ENCODE peak calls at places on chromosomes 12 and 14, in five cellular contexts. V is H9, N is fibroblast of lung, I is mesendoderm, O is PC-3. R is an unnamed sample.

GRCh38 chr14:32938719-32939253 is at the start of gene NPAS3:
- DNase-seq in V (no peak), N (no peak), I (no peak), O (no peak), R (peak; percentile 59)

GRCh38 chr14:79254069-79254775 is 957.1 kb downstream of the DIO2 start:
- DNase-seq in V (no peak), N (peak; percentile 22), I (peak; percentile 78), O (no peak), R (peak; percentile 7)

GRCh38 chr14:34120185-34120977 is 169.5 kb upstream of the EGLN3 start:
- DNase-seq in V (peak; percentile 44), N (no peak), I (peak; percentile 42), O (no peak), R (no peak)

GRCh38 chr12:89862511-89863331 is 154.1 kb upstream of the ATP2B1 start:
- DNase-seq in V (no peak), N (peak; percentile 14), I (no peak), O (no peak), R (peak; percentile 25)

GRCh38 chr12:132478845-132479244 is 11.1 kb upstream of the FBRSL1 start:
- DNase-seq in V (no peak), N (no peak), I (no peak), O (peak; percentile 55), R (no peak)

GRCh38 chr14:48391661-48392060 is 716.3 kb upstream of the MDGA2 start:
- DNase-seq in V (no peak), N (no peak), I (no peak), O (no peak), R (no peak)

GRCh38 chr12:108772896-108773797 is 41.8 kb upstream of the CORO1C start:
- DNase-seq in V (no peak), N (no peak), I (no peak), O (no peak), R (no peak)

GRCh38 chr14:102316048-102316745 is 3.3 kb upstream of the ZNF839 start:
- DNase-seq in V (no peak), N (peak; percentile 79), I (no peak), O (peak; percentile 35), R (no peak)

GRCh38 chr12:131432532-131433260 is 278.2 kb upstream of the SFSWAP start:
- DNase-seq in V (no peak), N (no peak), I (no peak), O (no peak), R (no peak)

GRCh38 chr14:75847584-75847983 is 134.2 kb downstream of the TGFB3 start:
- DNase-seq in V (no peak), N (no peak), I (no peak), O (no peak), R (no peak)

GRCh38 chr12:97309921-97310320 is 152.7 kb upstream of the RMST start:
- DNase-seq in V (no peak), N (no peak), I (no peak), O (no peak), R (no peak)

GRCh38 chr12:117674763-117675162 is 294.0 kb downstream of the KSR2 start:
- DNase-seq in V (no peak), N (no peak), I (no peak), O (no peak), R (no peak)

GRCh38 chr12:2547273-2548044 is 247.3 kb upstream of the FKBP4 start:
- DNase-seq in V (no peak), N (no peak), I (no peak), O (no peak), R (no peak)

GRCh38 chr12:31491819-31492598 is 98.9 kb downstream of the DENND5B start:
- DNase-seq in V (no peak), N (peak; percentile 81), I (peak; percentile 77), O (peak; percentile 89), R (peak; percentile 81)

GRCh38 chr12:61891632-61892031 is 368.6 kb upstream of the USP15 start:
- DNase-seq in V (no peak), N (no peak), I (no peak), O (peak; percentile 10), R (no peak)

GRCh38 chr12:76346798-76347420 is 1.3 kb downstream of the BBS10 start:
- DNase-seq in V (no peak), N (peak; percentile 85), I (peak; percentile 43), O (peak; percentile 70), R (peak; percentile 80)

GRCh38 chr12:106071686-106072085 is 67.1 kb downstream of the NUAK1 start:
- DNase-seq in V (no peak), N (peak; percentile 72), I (no peak), O (no peak), R (peak; percentile 64)

GRCh38 chr14:63578300-63578699 is 35.1 kb upstream of the PPP2R5E start:
- DNase-seq in V (no peak), N (no peak), I (no peak), O (no peak), R (peak; percentile 8)

GRCh38 chr14:54011001-54011400 is 54.4 kb upstream of the BMP4 start:
- DNase-seq in V (no peak), N (peak; percentile 40), I (peak; percentile 15), O (no peak), R (no peak)

GRCh38 chr14:76603713-76604112 is 157.6 kb upstream of the VASH1 start:
- DNase-seq in V (no peak), N (no peak), I (no peak), O (no peak), R (no peak)

GRCh38 chr12:65911321-65911720 is 87.0 kb downstream of the HMGA2 start:
- DNase-seq in V (no peak), N (peak; percentile 62), I (no peak), O (peak; percentile 40), R (no peak)

GRCh38 chr12:30847259-30847658 is 79.3 kb upstream of the TSPAN11 start:
- DNase-seq in V (peak; percentile 29), N (peak; percentile 81), I (peak; percentile 79), O (peak; percentile 76), R (peak; percentile 87)

GRCh38 chr14:60756847-60757246 is 22.3 kb downstream of the MNAT1 start:
- DNase-seq in V (no peak), N (peak; percentile 70), I (no peak), O (peak; percentile 28), R (peak; percentile 55)

GRCh38 chr14:41549821-41550597 is 56.7 kb upstream of the LRFN5 start:
- DNase-seq in V (no peak), N (peak; percentile 51), I (no peak), O (peak; percentile 84), R (no peak)

GRCh38 chr14:31954991-31955390 is 122.1 kb upstream of the ARHGAP5 start:
- DNase-seq in V (no peak), N (no peak), I (no peak), O (peak; percentile 11), R (peak; percentile 41)

GRCh38 chr12:130538343-130539095 is 177.6 kb downstream of the RIMBP2 start:
- DNase-seq in V (no peak), N (no peak), I (no peak), O (no peak), R (no peak)

GRCh38 chr12:82595946-82596345 is 90.8 kb upstream of the TMTC2 start:
- DNase-seq in V (no peak), N (no peak), I (no peak), O (no peak), R (no peak)

GRCh38 chr12:54967461-54967860 is 17.1 kb downstream of the TESPA1 start:
- DNase-seq in V (no peak), N (no peak), I (no peak), O (no peak), R (no peak)

GRCh38 chr12:23757541-23757962 is 191.9 kb downstream of the SOX5 start:
- DNase-seq in V (peak; percentile 43), N (no peak), I (peak; percentile 65), O (no peak), R (no peak)

GRCh38 chr14:94100847-94101246 is 9.7 kb upstream of the IFI27 start:
- DNase-seq in V (no peak), N (peak; percentile 56), I (peak; percentile 57), O (peak; percentile 17), R (peak; percentile 84)

GRCh38 chr12:56256326-56256960 is 1.7 kb downstream of the ANKRD52 start:
- DNase-seq in V (peak; percentile 33), N (no peak), I (peak; percentile 55), O (peak; percentile 30), R (peak; percentile 59)

GRCh38 chr12:99907210-99907609 is 77.5 kb downstream of the ANKS1B start:
- DNase-seq in V (no peak), N (no peak), I (peak; percentile 7), O (no peak), R (peak; percentile 73)

GRCh38 chr12:99911967-99912366 is 72.8 kb downstream of the ANKS1B start:
- DNase-seq in V (no peak), N (no peak), I (no peak), O (no peak), R (peak; percentile 49)

GRCh38 chr12:99910342-99910741 is 74.4 kb downstream of the ANKS1B start:
- DNase-seq in V (no peak), N (no peak), I (no peak), O (no peak), R (peak; percentile 24)

GRCh38 chr12:99914206-99914605 is 70.5 kb downstream of the ANKS1B start:
- DNase-seq in V (no peak), N (no peak), I (peak; percentile 2), O (no peak), R (no peak)

DNA sequence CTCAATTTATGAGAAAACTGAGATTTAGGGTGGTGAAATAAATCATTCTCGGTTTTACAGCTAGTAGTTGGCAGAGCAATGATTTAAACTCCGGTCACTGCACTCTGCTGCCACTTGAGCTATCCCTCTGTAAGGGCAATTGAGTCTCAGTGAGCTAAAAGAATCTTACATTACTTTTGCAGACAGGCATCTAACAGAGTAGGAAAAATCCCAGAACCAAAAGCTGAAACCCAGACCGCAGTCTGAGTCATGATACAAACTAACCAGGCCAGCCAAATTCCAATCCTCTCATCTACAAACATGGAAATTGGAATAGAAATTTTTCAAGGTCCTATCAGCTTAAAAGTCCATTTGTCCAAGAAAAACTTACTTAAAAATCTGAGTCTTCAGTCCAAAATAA is 73.7 kb downstream of the ANKS1B start:
- DNase-seq in V (no peak), N (peak; percentile 84), I (peak; percentile 35), O (peak; percentile 91), R (peak; percentile 97)
- H3K9ac ChIP-seq in V (no peak overlapping the region), N (no peak overlapping the region), I (no peak overlapping the region), O (no peak overlapping the region), R (peak overlapping the region; percentile 73)

GRCh38 chr12:13033266-13033875 is 10.8 kb upstream of the FAM234B start:
- DNase-seq in V (no peak), N (no peak), I (no peak), O (no peak), R (no peak)
- H3K9ac ChIP-seq in V (no peak overlapping the region), N (no peak overlapping the region), I (no peak overlapping the region), O (no peak overlapping the region), R (peak overlapping the region; percentile 60)

GRCh38 chr14:39843881-39844280 is 411.6 kb upstream of the FBXO33 start:
- DNase-seq in V (no peak), N (no peak), I (no peak), O (no peak), R (no peak)
- H3K9ac ChIP-seq in V (no peak overlapping the region), N (no peak overlapping the region), I (no peak overlapping the region), O (no peak overlapping the region), R (no peak overlapping the region)

DNA sequence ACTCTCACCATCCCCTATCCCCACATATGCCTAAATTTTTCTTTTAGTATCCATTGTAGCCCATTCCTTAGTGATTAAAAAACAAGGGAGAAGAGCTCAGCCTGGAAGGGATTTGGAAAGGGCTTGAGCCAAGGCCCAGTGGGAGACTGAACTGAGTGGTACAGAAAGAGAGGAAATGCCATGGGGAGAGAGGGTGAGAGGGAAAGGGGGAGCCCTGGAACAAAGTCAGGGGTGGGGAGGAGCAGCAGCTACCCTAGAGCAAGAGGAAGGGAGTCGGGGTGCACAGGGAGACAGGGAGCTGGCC is 2.6 kb upstream of the ATN1 start:
- DNase-seq in V (no peak), N (no peak), I (peak; percentile 62), O (no peak), R (no peak)
- H3K9ac ChIP-seq in V (peak overlapping the region; percentile 14), N (no peak overlapping the region), I (peak overlapping the region; percentile 92), O (peak overlapping the region; percentile 34), R (peak overlapping the region; percentile 80)

R was measured in adipocyte.